ENCODE peak calls at places on chromosomes 3 and 15, in five cellular contexts. J is right cardiac atrium; T is ovary; Z is mammary epithelial cell; I is effector memory CD4-positive, alpha-beta T cell. H is an unnamed sample.

GRCh38 chr3:14762701-14763100 is 56.1 kb upstream of the FGD5 start:
- DNase-seq in T (no peak), I (no peak), Z (no peak), J (no peak), H (no peak)

GRCh38 chr15:65902373-65902772 is 33.1 kb downstream of the RAB11A start:
- DNase-seq in T (no peak), J (no peak), Z (peak), I (no peak), H (no peak)

GRCh38 chr15:39360417-39360816 is 220.5 kb upstream of the THBS1 start:
- DNase-seq in J (no peak), Z (no peak), T (no peak), I (no peak), H (no peak)

GRCh38 chr3:154971341-154971740 is 108.8 kb upstream of the MME start:
- DNase-seq in I (no peak), T (no peak), Z (peak), J (no peak), H (no peak)

GRCh38 chr15:71612066-71612715 is 198.2 kb upstream of the NR2E3 start:
- DNase-seq in J (no peak), I (no peak), T (peak), Z (no peak), H (no peak)

GRCh38 chr15:49075876-49076275 is 29.6 kb upstream of the SECISBP2L start:
- DNase-seq in Z (no peak), T (no peak), I (no peak), J (no peak), H (no peak)

GRCh38 chr3:126934149-126934548 is 48.8 kb upstream of the PLXNA1 start:
- DNase-seq in I (no peak), T (no peak), J (no peak), Z (no peak), H (no peak)

GRCh38 chr3:65617787-65618186 is 420.9 kb downstream of the MAGI1 start:
- DNase-seq in J (no peak), Z (no peak), T (no peak), I (no peak), H (no peak)

GRCh38 chr3:55486857-55487375 is at the start of gene WNT5A:
- DNase-seq in I (no peak), J (peak), T (peak), Z (peak), H (no peak)

GRCh38 chr3:111963424-111963823 is 15.4 kb upstream of the ABHD10 start:
- DNase-seq in J (no peak), I (no peak), Z (peak), T (no peak), H (no peak)

GRCh38 chr3:132317229-132317948 is at the start of gene ACP3:
- DNase-seq in J (peak), Z (peak), I (no peak), T (peak), H (no peak)

GRCh38 chr3:191963182-191963581 is 502.2 kb downstream of the PYDC2 start:
- DNase-seq in I (no peak), T (no peak), J (no peak), Z (peak), H (no peak)

GRCh38 chr15:69812881-69813280 is 284.8 kb downstream of the TLE3 start:
- DNase-seq in Z (no peak), T (no peak), J (no peak), I (no peak), H (no peak)

GRCh38 chr15:65869954-65870871 is 922 bp downstream of the RAB11A start:
- DNase-seq in I (no peak), T (peak), J (peak), Z (peak), H (no peak)

GRCh38 chr3:179318876-179319275 is 4.0 kb upstream of the ZNF639 start:
- DNase-seq in T (no peak), J (no peak), I (no peak), Z (peak), H (no peak)

GRCh38 chr3:117820900-117821299 is 1111.3 kb downstream of the TUSC7 start:
- DNase-seq in Z (peak), J (no peak), T (no peak), I (no peak), H (no peak)

GRCh38 chr15:66071621-66072295 is 181.8 kb downstream of the MEGF11 start:
- DNase-seq in Z (no peak), I (no peak), J (no peak), T (no peak), H (no peak)

GRCh38 chr3:38067508-38068233 is 28.7 kb downstream of the DLEC1 start:
- DNase-seq in T (no peak), J (no peak), Z (peak), I (no peak), H (no peak)

GRCh38 chr3:112635674-112636073 is 5.3 kb downstream of the CCDC80 start:
- DNase-seq in Z (peak), T (peak), I (no peak), J (peak), H (no peak)

GRCh38 chr3:153051427-153052095 is 110.5 kb upstream of the RAP2B start:
- DNase-seq in T (no peak), J (no peak), Z (peak), I (no peak), H (no peak)

GRCh38 chr15:80386151-80386550 is 18.0 kb upstream of the ARNT2 start:
- DNase-seq in I (no peak), Z (no peak), J (no peak), T (no peak), H (no peak)

GRCh38 chr15:50024183-50024795 is 94.7 kb downstream of the ATP8B4 start:
- DNase-seq in T (no peak), I (no peak), Z (no peak), J (no peak), H (no peak)

GRCh38 chr15:90315276-90315982 is 36.7 kb upstream of the ZNF774 start:
- DNase-seq in T (peak), Z (peak), I (no peak), J (peak), H (no peak)

GRCh38 chr3:172110127-172110779 is 70.9 kb downstream of the FNDC3B start:
- DNase-seq in I (no peak), Z (no peak), T (no peak), J (no peak), H (no peak)

GRCh38 chr3:11288021-11288491 is 15.9 kb downstream of the ATG7 start:
- DNase-seq in J (no peak), I (no peak), Z (peak), T (no peak), H (no peak)

GRCh38 chr3:2218826-2219225 is 120.2 kb downstream of the CNTN4 start:
- DNase-seq in T (no peak), I (no peak), Z (no peak), J (no peak), H (no peak)

GRCh38 chr3:141699907-141700306 is 38.2 kb upstream of the RNF7 start:
- DNase-seq in J (no peak), T (no peak), I (no peak), Z (no peak), H (no peak)

GRCh38 chr3:66497288-66497972 is 3.4 kb downstream of the LRIG1 start:
- DNase-seq in T (no peak), I (no peak), Z (no peak), J (no peak), H (peak)

GRCh38 chr15:41011055-41011815 is 58.0 kb downstream of the CHAC1 start:
- DNase-seq in Z (no peak), T (no peak), I (no peak), J (no peak), H (no peak)

GRCh38 chr15:91992940-91993339 is 139.4 kb downstream of the SLCO3A1 start:
- DNase-seq in J (no peak), Z (peak), T (no peak), I (no peak), H (no peak)

GRCh38 chr15:48145923-48146322 is 25.1 kb downstream of the SLC24A5 start:
- DNase-seq in Z (no peak), J (no peak), I (no peak), T (no peak), H (no peak)

GRCh38 chr3:23740517-23741402 is 65.0 kb upstream of the UBE2E1 start:
- DNase-seq in Z (peak), J (no peak), T (no peak), I (no peak), H (no peak)

GRCh38 chr3:171491412-171491811 is 31.2 kb upstream of the TNIK start:
- DNase-seq in J (no peak), T (no peak), Z (no peak), I (no peak), H (no peak)

GRCh38 chr3:111594205-111594604 is 941 bp downstream of the ZBED2 start:
- DNase-seq in Z (peak), J (no peak), I (no peak), T (no peak), H (no peak)

GRCh38 chr3:111956995-111957736 is 21.7 kb upstream of the ABHD10 start:
- DNase-seq in Z (peak), T (no peak), I (no peak), J (no peak), H (no peak)

GRCh38 chr3:143652118-143652517 is 196.2 kb downstream of the SLC9A9 start:
- DNase-seq in T (no peak), J (no peak), Z (no peak), I (no peak), H (no peak)

GRCh38 chr3:29451901-29452300 is 171.0 kb downstream of the RBMS3 start:
- DNase-seq in J (no peak), I (no peak), T (no peak), Z (no peak), H (no peak)

GRCh38 chr15:28097656-28098359 is 1.3 kb downstream of the OCA2 start:
- DNase-seq in J (no peak), T (no peak), I (no peak), Z (no peak), H (no peak)

GRCh38 chr15:28099555-28100140 is 533 bp upstream of the OCA2 start:
- DNase-seq in T (no peak), J (no peak), I (no peak), Z (no peak), H (no peak)

GRCh38 chr15:28098360-28098765 is 752 bp downstream of the OCA2 start:
- DNase-seq in Z (no peak), J (no peak), T (no peak), I (no peak), H (no peak)

GRCh38 chr15:28100516-28101195 is 1.5 kb upstream of the OCA2 start:
- DNase-seq in J (no peak), Z (no peak), I (no peak), T (no peak), H (no peak)

GRCh38 chr15:28098766-28099554 is at the start of gene OCA2:
- DNase-seq in Z (no peak), T (no peak), I (peak), J (peak), H (peak)
- H3K4me3 ChIP-seq in Z (no peak), T (no peak), I (no peak), J (peak), H (no peak)

GRCh38 chr3:88084006-88084597 is 25.0 kb downstream of the ZNF654 start:
- DNase-seq in I (no peak), T (no peak), Z (no peak), J (no peak), H (no peak)
- H3K27ac ChIP-seq in I (no peak), T (no peak), Z (no peak), J (no peak), H (no peak)

DNA sequence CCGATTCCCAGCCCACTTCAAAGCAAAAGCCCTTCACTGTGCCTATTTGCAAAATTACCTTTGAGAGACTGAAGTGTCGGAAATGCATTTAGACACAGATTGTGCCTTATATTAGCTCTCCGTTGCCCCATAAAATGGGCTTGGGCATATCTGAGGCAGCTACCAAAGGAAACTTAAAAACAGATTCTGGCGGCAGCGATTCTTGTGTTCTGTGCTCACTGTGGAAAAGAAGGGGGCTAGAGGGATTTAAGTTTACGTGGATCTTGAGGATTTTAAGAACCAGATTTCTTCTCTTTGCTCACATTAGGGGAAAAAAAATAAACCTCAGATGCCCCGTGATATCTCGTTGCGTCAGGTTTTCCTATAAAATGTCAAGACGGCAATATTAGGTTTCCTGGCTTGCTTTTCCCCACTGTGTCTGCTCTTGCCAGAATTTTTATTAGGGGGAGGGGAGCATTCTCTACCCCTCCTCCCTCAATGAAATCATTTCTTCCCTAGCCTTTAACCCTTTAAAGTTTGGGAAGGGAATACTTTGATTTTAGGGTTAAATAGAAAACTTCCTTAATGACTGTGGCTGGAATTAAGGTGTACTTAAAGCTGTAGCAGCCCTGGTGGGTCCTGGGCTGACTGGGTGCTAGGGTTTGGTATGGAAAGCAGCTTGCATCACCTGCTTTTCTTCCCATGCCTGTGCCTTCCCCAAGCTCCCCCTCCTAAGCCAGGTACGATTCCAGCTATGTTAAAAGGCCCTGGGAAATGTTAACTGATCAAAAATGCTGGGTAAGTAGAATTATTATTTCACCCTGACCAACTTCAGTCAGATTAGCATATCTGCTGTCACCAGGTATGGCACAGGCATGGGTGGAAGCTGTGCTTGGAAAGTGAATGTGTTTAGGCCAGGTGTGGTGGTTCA is 73.8 kb downstream of the SMAD3 start:
- DNase-seq in Z (no peak), T (no peak), I (no peak), J (no peak), H (no peak)
- H3K4me3 ChIP-seq in Z (no peak), T (peak), I (no peak), J (peak), H (no peak)

DNA sequence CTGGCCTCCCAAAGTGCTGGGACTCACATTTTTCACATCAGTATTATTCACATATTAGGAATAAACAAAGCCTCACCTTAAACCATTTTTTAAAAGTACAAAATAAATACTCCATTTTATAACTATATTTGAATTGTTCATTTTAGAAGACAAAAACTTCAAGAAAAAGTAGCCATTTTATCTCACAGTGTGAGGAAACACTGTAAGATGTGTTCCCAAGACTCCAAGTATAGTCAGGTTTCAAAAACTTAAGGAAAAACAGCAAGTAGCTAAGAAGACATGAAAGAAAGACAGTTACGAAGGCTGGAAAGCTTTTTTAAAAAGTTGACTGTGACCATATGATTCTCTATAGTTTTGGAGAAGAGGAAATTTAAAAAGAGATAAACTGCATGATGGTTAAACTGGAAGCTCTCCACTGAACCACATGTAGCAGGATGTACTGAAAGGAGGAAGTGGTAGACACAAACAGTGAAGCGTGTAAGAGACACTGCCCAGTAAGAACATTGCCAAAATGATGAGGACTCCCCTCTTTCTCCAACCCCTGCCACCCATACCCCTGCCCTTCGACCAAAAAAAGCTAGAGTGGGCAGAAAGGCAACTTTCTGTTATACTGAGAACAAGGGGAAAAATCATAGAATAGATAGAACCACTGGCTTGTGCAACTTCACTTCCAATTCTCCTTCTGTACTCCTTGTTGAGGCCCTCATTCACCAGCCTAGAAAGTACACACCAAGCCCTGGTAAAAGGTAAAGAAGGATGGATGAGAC is 6.2 kb upstream of the TMF1 start:
- DNase-seq in T (no peak), I (no peak), Z (no peak), J (no peak), H (no peak)
- H3K27ac ChIP-seq in T (no peak), I (peak), Z (no peak), J (no peak), H (peak)

DNA sequence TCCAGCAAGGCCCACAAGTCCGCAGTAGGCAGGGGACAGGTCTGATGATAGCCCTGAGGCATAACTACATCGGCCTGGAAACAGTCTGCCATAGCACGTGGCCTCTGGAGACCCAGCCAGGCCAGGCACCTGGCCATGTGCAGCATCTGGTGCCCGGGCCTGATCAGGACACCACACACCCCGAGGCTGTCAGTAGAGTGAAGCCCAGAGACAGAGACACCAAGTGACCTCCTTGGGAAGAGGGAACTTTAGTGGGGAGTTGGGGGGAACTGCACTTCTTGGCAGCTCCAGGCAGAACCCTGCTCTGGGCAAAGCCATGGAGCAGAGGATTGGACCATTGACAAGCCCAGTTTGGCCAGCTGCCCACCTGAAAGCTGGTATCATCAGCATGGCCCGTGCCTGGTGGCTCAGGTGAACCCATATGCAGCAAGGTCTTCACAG is 1.2 kb downstream of the SHISA5 start:
- DNase-seq in J (peak), I (no peak), T (peak), Z (no peak), H (no peak)
- H3K4me3 ChIP-seq in J (peak), I (peak), T (peak), Z (no peak), H (peak)

GRCh38 chr3:136835817-136836510 is 17.0 kb downstream of the SLC35G2 start:
- DNase-seq in J (no peak), Z (no peak), I (no peak), T (no peak), H (no peak)
- H3K27ac ChIP-seq in J (peak), Z (no peak), I (no peak), T (no peak), H (no peak)

GRCh38 chr15:43826029-43826507 is 734 bp upstream of the WDR76 start:
- DNase-seq in Z (no peak), J (no peak), T (no peak), I (no peak), H (no peak)

GRCh38 chr15:43824302-43825246 is at the start of gene MFAP1:
- DNase-seq in I (peak), Z (peak), T (peak), J (peak), H (peak)

GRCh38 chr15:43828061-43828657 is 1.4 kb downstream of the WDR76 start:
- DNase-seq in T (no peak), J (no peak), I (no peak), Z (no peak), H (no peak)
- H3K4me3 ChIP-seq in T (no peak), J (no peak), I (peak), Z (peak), H (peak)

DNA sequence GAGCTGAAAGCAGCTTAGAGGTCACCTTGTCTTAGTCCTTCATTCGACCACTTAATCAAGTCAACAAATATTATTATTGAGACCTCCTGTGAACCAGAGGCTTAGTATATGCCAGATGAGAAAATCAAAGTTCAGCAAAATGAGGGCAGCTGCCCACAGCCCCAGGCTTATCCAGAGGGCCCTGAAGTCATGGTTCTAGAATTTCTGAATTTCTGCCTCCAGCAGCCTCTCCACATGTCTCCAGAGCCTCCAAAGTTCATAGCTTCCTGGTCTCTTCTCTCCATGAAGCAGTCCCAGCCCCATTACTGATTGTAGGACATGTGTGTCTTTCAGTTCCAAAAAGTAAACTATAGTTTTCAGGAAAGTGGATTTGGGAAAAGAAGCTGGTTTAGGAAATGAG is 96.9 kb upstream of the TSC22D2 start:
- DNase-seq in J (no peak), T (no peak), I (no peak), Z (no peak), H (no peak)
- H3K27ac ChIP-seq in J (no peak), T (no peak), I (no peak), Z (no peak), H (no peak)

GRCh38 chr15:57595011-57595866 is 3.5 kb downstream of the MYZAP start:
- DNase-seq in T (no peak), I (no peak), Z (no peak), J (peak), H (no peak)
- H3K4me3 ChIP-seq in T (no peak), I (no peak), Z (no peak), J (no peak), H (no peak)

H was measured in CD8-positive, alpha-beta memory T cell.